ENCODE peak calls at places on chromosomes 1 and 21, in five cellular contexts. One of them, this sample, is unnamed.

GRCh38 chr1:205947024-205947423 is 3.8 kb upstream of the SLC26A9 start:
- DNase-seq in suprapubic skin: no peak
- DNase-seq in thyroid gland: peak; percentile 89
- DNase-seq in prostate gland: peak; percentile 82
- DNase-seq in A549: no peak
- DNase-seq in this sample: peak; percentile 66

GRCh38 chr1:108034396-108034795 is 69.4 kb upstream of the VAV3 start:
- DNase-seq in A549: no peak
- DNase-seq in prostate gland: peak; percentile 28
- DNase-seq in suprapubic skin: no peak
- DNase-seq in thyroid gland: no peak
- DNase-seq in this sample: no peak

GRCh38 chr1:162950187-162950586 is 89.2 kb upstream of the CCDC190 start:
- DNase-seq in suprapubic skin: no peak
- DNase-seq in thyroid gland: peak; percentile 27
- DNase-seq in A549: no peak
- DNase-seq in prostate gland: no peak
- DNase-seq in this sample: no peak

GRCh38 chr21:41605178-41605933 is 97.4 kb upstream of the TMPRSS2 start:
- DNase-seq in prostate gland: peak; percentile 75
- DNase-seq in thyroid gland: no peak
- DNase-seq in suprapubic skin: no peak
- DNase-seq in A549: no peak
- DNase-seq in this sample: no peak

GRCh38 chr1:27574871-27575831 is 28.8 kb downstream of the AHDC1 start:
- DNase-seq in suprapubic skin: no peak
- DNase-seq in prostate gland: peak; percentile 52
- DNase-seq in A549: peak; percentile 46
- DNase-seq in thyroid gland: peak; percentile 91
- DNase-seq in this sample: peak; percentile 88

GRCh38 chr1:167714851-167715652 is 6.7 kb upstream of the MPZL1 start:
- DNase-seq in A549: peak; percentile 78
- DNase-seq in thyroid gland: peak; percentile 82
- DNase-seq in prostate gland: peak; percentile 91
- DNase-seq in suprapubic skin: peak; percentile 88
- DNase-seq in this sample: peak; percentile 92

GRCh38 chr1:17441265-17441992 is 2.0 kb upstream of the RCC2 start:
- DNase-seq in prostate gland: peak; percentile 42
- DNase-seq in suprapubic skin: no peak
- DNase-seq in thyroid gland: no peak
- DNase-seq in A549: no peak
- DNase-seq in this sample: no peak

GRCh38 chr1:227449051-227449450 is 114.3 kb upstream of the ZNF678 start:
- DNase-seq in suprapubic skin: no peak
- DNase-seq in prostate gland: no peak
- DNase-seq in thyroid gland: peak; percentile 18
- DNase-seq in A549: no peak
- DNase-seq in this sample: peak; percentile 56

GRCh38 chr1:2801535-2802291 is at the start of gene TTC34:
- DNase-seq in suprapubic skin: peak; percentile 69
- DNase-seq in prostate gland: no peak
- DNase-seq in A549: peak; percentile 63
- DNase-seq in thyroid gland: no peak
- DNase-seq in this sample: peak; percentile 19

GRCh38 chr1:76278711-76279386 is 204.3 kb downstream of the ST6GALNAC3 start:
- DNase-seq in thyroid gland: no peak
- DNase-seq in prostate gland: no peak
- DNase-seq in suprapubic skin: no peak
- DNase-seq in A549: no peak
- DNase-seq in this sample: no peak

GRCh38 chr1:201795066-201795465 is 33.9 kb upstream of the IPO9 start:
- DNase-seq in thyroid gland: no peak
- DNase-seq in prostate gland: no peak
- DNase-seq in A549: no peak
- DNase-seq in suprapubic skin: no peak
- DNase-seq in this sample: no peak

GRCh38 chr1:77014396-77014795 is 147.1 kb downstream of the ST6GALNAC5 start:
- DNase-seq in thyroid gland: no peak
- DNase-seq in A549: no peak
- DNase-seq in prostate gland: no peak
- DNase-seq in suprapubic skin: no peak
- DNase-seq in this sample: no peak

GRCh38 chr1:22039594-22040347 is 12.7 kb upstream of the CDC42 start:
- DNase-seq in thyroid gland: peak; percentile 88
- DNase-seq in prostate gland: peak; percentile 46
- DNase-seq in A549: no peak
- DNase-seq in suprapubic skin: no peak
- DNase-seq in this sample: peak; percentile 50

GRCh38 chr1:173506437-173506836 is 29.3 kb downstream of the PRDX6 start:
- DNase-seq in prostate gland: no peak
- DNase-seq in thyroid gland: peak; percentile 49
- DNase-seq in A549: peak; percentile 20
- DNase-seq in suprapubic skin: no peak
- DNase-seq in this sample: peak; percentile 65

GRCh38 chr1:205107327-205107726 is 14.5 kb downstream of the RBBP5 start:
- DNase-seq in thyroid gland: no peak
- DNase-seq in prostate gland: no peak
- DNase-seq in A549: no peak
- DNase-seq in suprapubic skin: no peak
- DNase-seq in this sample: no peak

GRCh38 chr1:7341145-7341900 is 429.8 kb upstream of the VAMP3 start:
- DNase-seq in prostate gland: no peak
- DNase-seq in A549: no peak
- DNase-seq in thyroid gland: no peak
- DNase-seq in suprapubic skin: no peak
- DNase-seq in this sample: no peak

GRCh38 chr1:33343539-33343938 is 22.6 kb upstream of the A3GALT2 start:
- DNase-seq in prostate gland: no peak
- DNase-seq in A549: no peak
- DNase-seq in thyroid gland: no peak
- DNase-seq in suprapubic skin: no peak
- DNase-seq in this sample: no peak

GRCh38 chr1:245648749-245649517 is 494.1 kb downstream of the KIF26B start:
- DNase-seq in A549: no peak
- DNase-seq in thyroid gland: no peak
- DNase-seq in suprapubic skin: no peak
- DNase-seq in prostate gland: no peak
- DNase-seq in this sample: no peak

GRCh38 chr1:212557739-212558664 is 50.6 kb upstream of the ATF3 start:
- DNase-seq in suprapubic skin: peak; percentile 88
- DNase-seq in A549: no peak
- DNase-seq in thyroid gland: peak; percentile 52
- DNase-seq in prostate gland: peak; percentile 46
- DNase-seq in this sample: peak; percentile 66

GRCh38 chr21:44012474-44013379 is 618 bp downstream of the TRAPPC10 start:
- DNase-seq in A549: peak; percentile 19
- DNase-seq in suprapubic skin: no peak
- DNase-seq in prostate gland: peak; percentile 30
- DNase-seq in thyroid gland: peak; percentile 53
- DNase-seq in this sample: peak; percentile 56

GRCh38 chr1:9428601-9429368 is 110.5 kb upstream of the SLC25A33 start:
- DNase-seq in A549: peak; percentile 87
- DNase-seq in thyroid gland: peak; percentile 99
- DNase-seq in prostate gland: peak; percentile 100
- DNase-seq in suprapubic skin: peak; percentile 99
- DNase-seq in this sample: peak; percentile 100

GRCh38 chr1:9425859-9426258 is 113.4 kb upstream of the SLC25A33 start:
- DNase-seq in thyroid gland: no peak
- DNase-seq in prostate gland: no peak
- DNase-seq in suprapubic skin: no peak
- DNase-seq in A549: no peak
- DNase-seq in this sample: no peak

GRCh38 chr1:9426291-9426711 is 113.0 kb upstream of the SLC25A33 start:
- DNase-seq in thyroid gland: peak; percentile 30
- DNase-seq in suprapubic skin: no peak
- DNase-seq in prostate gland: no peak
- DNase-seq in A549: no peak
- DNase-seq in this sample: peak; percentile 45

GRCh38 chr1:9427388-9427787 is 111.9 kb upstream of the SLC25A33 start:
- DNase-seq in thyroid gland: no peak
- DNase-seq in A549: no peak
- DNase-seq in prostate gland: no peak
- DNase-seq in suprapubic skin: no peak
- DNase-seq in this sample: no peak

DNA sequence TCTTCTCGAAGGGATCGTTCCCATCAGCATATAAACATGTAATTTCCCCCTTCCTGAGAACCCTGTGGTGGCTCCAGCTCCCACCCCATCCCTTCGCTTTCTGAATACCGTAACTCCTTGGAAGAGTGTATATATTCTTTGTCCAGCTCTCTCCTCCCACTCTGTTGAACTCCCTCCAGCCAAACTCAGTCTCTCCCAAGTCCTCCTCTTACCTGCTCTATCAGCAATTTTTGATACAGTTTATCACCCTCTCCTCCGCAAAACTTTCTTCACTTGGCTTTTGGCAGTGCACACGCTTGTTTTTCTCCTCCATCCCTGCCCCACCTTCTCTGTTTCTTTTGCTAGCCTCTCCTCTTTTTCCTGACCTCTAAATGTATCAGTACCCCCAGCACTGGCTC is 109.9 kb upstream of the SLC25A33 start:
- DNase-seq in A549: no peak
- DNase-seq in prostate gland: no peak
- DNase-seq in thyroid gland: no peak
- DNase-seq in suprapubic skin: no peak
- DNase-seq in this sample: no peak
- TF ChIP-seq POLR2A in A549: no peak
- TF ChIP-seq POLR2A in prostate gland: no peak
- TF ChIP-seq POLR2A in thyroid gland: no peak
- TF ChIP-seq POLR2A in suprapubic skin: no peak
- TF ChIP-seq POLR2A in this sample: no peak

GRCh38 chr1:31703431-31704260 is at the start of gene COL16A1:
- DNase-seq in A549: no peak
- DNase-seq in thyroid gland: peak; percentile 87
- DNase-seq in suprapubic skin: peak; percentile 90
- DNase-seq in prostate gland: peak; percentile 53
- DNase-seq in this sample: peak; percentile 36
- TF ChIP-seq POLR2A in A549: no peak
- TF ChIP-seq POLR2A in thyroid gland: peak; percentile 48
- TF ChIP-seq POLR2A in suprapubic skin: no peak
- TF ChIP-seq POLR2A in prostate gland: peak; percentile 43
- TF ChIP-seq POLR2A in this sample: no peak

GRCh38 chr1:234979316-234980223 is 149.1 kb downstream of the TOMM20 start:
- DNase-seq in thyroid gland: no peak
- DNase-seq in suprapubic skin: peak; percentile 78
- DNase-seq in prostate gland: no peak
- DNase-seq in A549: no peak
- DNase-seq in this sample: no peak

GRCh38 chr1:234980224-234980656 is 148.4 kb downstream of the TOMM20 start:
- DNase-seq in A549: no peak
- DNase-seq in suprapubic skin: no peak
- DNase-seq in thyroid gland: no peak
- DNase-seq in prostate gland: no peak
- DNase-seq in this sample: no peak

GRCh38 chr1:234976880-234977680 is 151.6 kb downstream of the TOMM20 start:
- DNase-seq in thyroid gland: no peak
- DNase-seq in prostate gland: no peak
- DNase-seq in A549: no peak
- DNase-seq in suprapubic skin: peak; percentile 23
- DNase-seq in this sample: peak; percentile 5

GRCh38 chr1:234977891-234978396 is 150.7 kb downstream of the TOMM20 start:
- DNase-seq in thyroid gland: no peak
- DNase-seq in suprapubic skin: peak; percentile 58
- DNase-seq in prostate gland: no peak
- DNase-seq in A549: no peak
- DNase-seq in this sample: no peak

DNA sequence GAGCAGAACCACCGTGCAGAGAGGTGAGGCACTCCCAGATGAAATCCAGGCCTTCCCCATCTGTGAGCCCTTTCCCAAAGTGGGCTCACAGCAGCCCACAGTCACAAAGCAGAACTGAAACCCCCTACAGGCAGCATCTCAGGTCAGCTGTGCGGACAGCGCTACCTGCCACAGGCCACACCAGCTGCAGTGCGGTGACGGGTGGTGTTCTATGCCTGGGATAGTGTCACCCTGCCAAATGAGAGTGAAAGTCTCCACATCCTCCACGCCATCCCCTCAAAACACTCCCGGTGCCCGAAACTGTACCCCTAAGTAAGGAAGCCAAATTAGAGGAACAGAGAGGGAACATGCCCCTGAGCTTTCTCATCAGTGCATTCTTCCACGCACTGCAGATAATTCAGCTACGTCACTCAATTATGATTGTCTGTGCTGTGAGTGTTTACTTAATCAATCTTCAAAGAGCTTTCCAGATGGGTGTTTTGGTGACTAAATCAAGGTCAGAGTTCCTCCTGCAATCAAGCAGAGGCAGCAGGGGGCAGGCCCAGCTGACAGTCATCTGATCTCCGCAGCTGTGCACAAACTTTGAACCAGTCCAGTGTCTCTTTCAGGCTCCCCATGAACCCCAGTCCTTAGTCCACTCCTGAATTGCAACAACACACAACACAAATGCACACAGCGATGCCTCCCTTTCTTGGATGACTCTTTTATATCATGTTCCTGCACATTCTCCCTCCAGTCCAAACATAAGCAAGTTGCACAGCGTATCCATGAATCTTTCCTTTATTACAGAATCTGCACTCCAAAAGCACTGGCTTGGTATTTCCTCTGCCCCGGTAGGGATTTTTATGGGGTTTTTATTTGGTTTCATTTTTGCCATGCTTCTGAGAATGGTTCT is 150.0 kb downstream of the TOMM20 start:
- DNase-seq in thyroid gland: no peak
- DNase-seq in suprapubic skin: no peak
- DNase-seq in A549: no peak
- DNase-seq in prostate gland: no peak
- DNase-seq in this sample: peak; percentile 45
- TF ChIP-seq POLR2A in thyroid gland: no peak
- TF ChIP-seq POLR2A in suprapubic skin: no peak
- TF ChIP-seq POLR2A in A549: no peak
- TF ChIP-seq POLR2A in prostate gland: no peak
- TF ChIP-seq POLR2A in this sample: no peak

DNA sequence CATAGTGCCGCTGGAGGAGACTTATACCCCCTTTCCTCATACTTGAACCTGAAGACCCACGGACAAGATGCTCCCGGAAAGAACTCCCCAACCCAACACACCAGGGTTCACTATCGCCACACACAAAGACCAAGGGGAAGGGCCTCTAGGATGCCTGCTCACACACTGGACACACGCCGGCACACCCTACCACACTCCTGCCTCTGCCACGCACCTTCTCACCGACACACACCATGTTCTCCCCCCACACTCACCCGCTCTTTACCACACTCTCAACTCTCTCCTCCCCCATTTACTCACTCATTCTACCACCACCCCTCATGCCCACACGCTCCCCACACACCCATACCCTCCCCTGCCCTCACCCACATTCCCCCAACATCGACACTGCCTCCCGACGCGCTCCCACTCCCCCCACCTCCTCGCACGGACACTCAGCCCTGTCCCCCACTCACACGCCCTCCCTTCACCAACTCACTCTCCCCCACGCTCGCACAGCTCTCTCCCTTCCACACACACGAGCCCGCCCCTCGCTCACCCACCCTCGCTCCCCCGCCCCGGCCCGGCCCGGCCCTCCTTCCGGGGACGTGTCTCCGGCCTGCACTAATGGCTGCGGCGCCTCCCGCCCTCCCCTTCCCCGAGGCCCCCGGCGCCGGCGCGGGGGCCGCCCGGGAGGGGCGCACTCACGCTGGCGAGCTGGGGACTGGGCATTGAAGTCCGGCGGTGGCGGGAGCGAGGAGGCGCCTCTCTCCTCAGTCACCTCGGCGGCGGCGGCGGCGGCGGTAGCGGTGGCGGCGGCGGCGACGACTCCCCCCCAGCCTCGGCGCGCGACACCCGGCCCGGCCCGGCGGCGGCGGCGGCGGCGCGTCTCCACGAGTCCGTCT is 626 bp downstream of the PTP4A2 start:
- DNase-seq in A549: no peak
- DNase-seq in prostate gland: peak; percentile 70
- DNase-seq in suprapubic skin: peak; percentile 89
- DNase-seq in thyroid gland: peak; percentile 84
- DNase-seq in this sample: peak; percentile 77
- TF ChIP-seq POLR2A in A549: no peak
- TF ChIP-seq POLR2A in prostate gland: peak; percentile 35
- TF ChIP-seq POLR2A in suprapubic skin: no peak
- TF ChIP-seq POLR2A in thyroid gland: no peak
- TF ChIP-seq POLR2A in this sample: peak; percentile 40